ENCODE peak calls at places on chromosomes 11 and 22, in four cellular contexts. K is WTC11, B is HepG2, U is GM12878. E is an unnamed sample.

GRCh38 chr22:45994516-45995404 is 17.8 kb upstream of the WNT7B start:
- DNase-seq in K (peak), B (no peak), U (no peak), E (peak)

GRCh38 chr11:96978751-96979150 is 588.9 kb downstream of the JRKL start:
- DNase-seq in K (no peak), B (no peak), U (no peak), E (no peak)

GRCh38 chr11:76419896-76420295 is 24.9 kb upstream of the EMSY start:
- DNase-seq in K (peak), B (peak), U (no peak), E (peak)

GRCh38 chr11:119590651-119591308 is 138.2 kb downstream of the NECTIN1 start:
- DNase-seq in K (no peak), B (no peak), U (no peak), E (peak)

GRCh38 chr11:31340903-31341572 is 28.5 kb downstream of the DCDC1 start:
- DNase-seq in K (peak), B (peak), U (no peak), E (peak)

GRCh38 chr11:86587559-86588193 is 84.7 kb downstream of the ME3 start:
- DNase-seq in K (no peak), B (no peak), U (no peak), E (no peak)

GRCh38 chr11:102154806-102155205 is 44.6 kb downstream of the YAP1 start:
- DNase-seq in K (no peak), B (no peak), U (no peak), E (no peak)

GRCh38 chr22:47062126-47062525 is 299.7 kb downstream of the TBC1D22A start:
- DNase-seq in K (no peak), B (no peak), U (no peak), E (no peak)

GRCh38 chr11:80960331-80961095 is 1519.7 kb upstream of the TENM4 start:
- DNase-seq in K (no peak), B (no peak), U (no peak), E (no peak)

GRCh38 chr11:78493413-78493975 is 75.9 kb upstream of the GAB2 start:
- DNase-seq in K (no peak), B (no peak), U (no peak), E (no peak)

GRCh38 chr11:69086741-69087524 is 38.2 kb downstream of the TPCN2 start:
- DNase-seq in K (no peak), B (no peak), U (no peak), E (no peak)

GRCh38 chr11:72584293-72584921 is 89.8 kb downstream of the PDE2A start:
- DNase-seq in K (peak), B (no peak), U (no peak), E (peak)

GRCh38 chr22:17570851-17571631 is 7.7 kb downstream of the SLC25A18 start:
- DNase-seq in K (no peak), B (no peak), U (no peak), E (no peak)

GRCh38 chr11:77267910-77268309 is 33.6 kb downstream of the GDPD4 start:
- DNase-seq in K (no peak), B (no peak), U (no peak), E (no peak)

DNA sequence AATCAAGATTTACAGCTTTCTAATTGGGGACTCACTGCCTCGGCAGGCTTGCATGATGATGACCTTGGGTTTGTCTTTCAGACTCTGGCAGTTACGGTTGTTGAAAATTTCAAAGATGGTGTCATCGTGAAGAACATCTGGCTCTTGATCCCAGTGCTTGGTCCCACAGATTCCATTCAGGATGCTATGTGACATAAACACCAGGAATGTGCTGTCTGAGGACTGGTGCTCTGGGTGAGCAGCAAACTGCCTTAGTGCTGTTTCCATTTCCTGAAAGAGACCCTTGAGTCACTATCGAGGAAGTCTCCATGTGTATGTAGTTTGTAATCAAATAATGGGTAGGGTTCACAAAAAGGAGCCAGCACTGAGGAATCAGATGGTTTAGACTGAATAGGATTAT is 7.1 kb downstream of the CASP12 start:
- DNase-seq in K (no peak), B (no peak), U (no peak), E (no peak)
- TF ChIP-seq ESRRA in K (no peak), B (no peak), U (no peak), E (no peak)

GRCh38 chr11:124762624-124763155 is 600 bp upstream of the ESAM start:
- DNase-seq in K (peak), B (no peak), U (no peak), E (peak)

GRCh38 chr11:124761301-124762021 is 629 bp downstream of the ESAM start:
- DNase-seq in K (peak), B (no peak), U (no peak), E (no peak)

GRCh38 chr11:124763156-124763947 is 1.3 kb upstream of the ESAM start:
- DNase-seq in K (peak), B (peak), U (no peak), E (peak)

GRCh38 chr11:124760806-124761205 is 1.3 kb downstream of the ESAM start:
- DNase-seq in K (no peak), B (no peak), U (no peak), E (no peak)

DNA sequence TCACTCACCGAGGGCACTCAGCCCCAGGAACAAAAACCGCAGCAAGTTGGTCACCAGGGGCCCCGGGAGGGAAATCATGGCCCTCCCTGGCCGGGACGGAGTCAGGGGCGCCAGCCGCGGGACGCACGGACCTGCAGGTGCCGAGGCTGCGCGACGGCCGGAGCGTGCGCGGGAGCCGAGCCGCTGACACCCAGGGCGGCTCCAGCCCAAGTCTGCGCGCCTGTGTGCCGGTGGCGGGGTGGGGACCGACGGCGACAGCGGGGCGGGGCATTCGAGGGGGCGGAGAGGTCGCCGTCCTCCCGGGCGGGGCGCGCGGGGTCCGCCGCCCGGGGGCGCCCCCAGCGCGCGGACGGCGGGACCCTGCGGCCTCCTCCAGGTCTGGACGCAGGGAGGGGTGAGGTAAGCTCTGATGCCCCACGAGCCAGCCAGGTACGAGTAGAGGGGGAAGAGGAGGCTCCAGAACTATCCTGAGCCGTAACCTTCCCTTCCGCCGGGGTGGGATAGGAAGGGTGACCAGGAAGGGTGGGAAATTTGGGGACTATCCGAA is at the start of gene ESAM:
- DNase-seq in K (peak), B (no peak), U (no peak), E (peak)
- TF ChIP-seq ETV6 in K (no peak), B (no peak), U (no peak), E (no peak)

GRCh38 chr11:111001986-111002616 is 243.4 kb upstream of the POU2AF2 start:
- DNase-seq in K (no peak), B (no peak), U (no peak), E (no peak)
- TF ChIP-seq ESRRA in K (no peak), B (no peak), U (no peak), E (no peak)

GRCh38 chr11:20261526-20261925 is 101.3 kb upstream of the DBX1 start:
- DNase-seq in K (no peak), B (no peak), U (no peak), E (no peak)
- TF ChIP-seq ETV6 in K (no peak), B (no peak), U (no peak), E (no peak)

E was measured in K562.